ENCODE peak calls at places on chromosomes 16 and 17, in nine cellular contexts. One of them, this sample, is unnamed.

GRCh38 chr17:50477976-50478375 is 684 bp upstream of the RSAD1 start:
- DNase-seq in mucosa of descending colon: peak
- DNase-seq in dorsolateral prefrontal cortex: no peak
- DNase-seq in suprapubic skin: no peak
- DNase-seq in A549: no peak
- DNase-seq in cardiac fibroblast: no peak
- DNase-seq in heart left ventricle: no peak
- DNase-seq in left ventricle myocardium inferior: no peak
- DNase-seq in adrenal gland: no peak
- DNase-seq in this sample: no peak

GRCh38 chr17:45784583-45785372 is 658 bp downstream of the CRHR1 start:
- DNase-seq in heart left ventricle: no peak
- DNase-seq in suprapubic skin: no peak
- DNase-seq in cardiac fibroblast: no peak
- DNase-seq in dorsolateral prefrontal cortex: peak
- DNase-seq in adrenal gland: peak
- DNase-seq in mucosa of descending colon: no peak
- DNase-seq in A549: peak
- DNase-seq in left ventricle myocardium inferior: peak
- DNase-seq in this sample: peak

GRCh38 chr16:61146429-61146828 is 889.8 kb downstream of the CDH8 start:
- DNase-seq in adrenal gland: no peak
- DNase-seq in mucosa of descending colon: no peak
- DNase-seq in suprapubic skin: no peak
- DNase-seq in A549: no peak
- DNase-seq in dorsolateral prefrontal cortex: no peak
- DNase-seq in left ventricle myocardium inferior: no peak
- DNase-seq in cardiac fibroblast: no peak
- DNase-seq in heart left ventricle: no peak
- DNase-seq in this sample: no peak

GRCh38 chr17:75878174-75878998 is at the start of gene TRIM47:
- DNase-seq in suprapubic skin: peak
- DNase-seq in left ventricle myocardium inferior: peak
- DNase-seq in adrenal gland: peak
- DNase-seq in heart left ventricle: peak
- DNase-seq in A549: peak
- DNase-seq in cardiac fibroblast: peak
- DNase-seq in mucosa of descending colon: peak
- DNase-seq in dorsolateral prefrontal cortex: peak
- DNase-seq in this sample: peak

GRCh38 chr16:3304370-3304769 is 860 bp downstream of the TIGD7 start:
- DNase-seq in heart left ventricle: no peak
- DNase-seq in adrenal gland: no peak
- DNase-seq in dorsolateral prefrontal cortex: no peak
- DNase-seq in cardiac fibroblast: peak
- DNase-seq in left ventricle myocardium inferior: no peak
- DNase-seq in mucosa of descending colon: no peak
- DNase-seq in suprapubic skin: no peak
- DNase-seq in A549: no peak
- DNase-seq in this sample: no peak

GRCh38 chr16:82034981-82035612 is at the start of gene HSD17B2:
- DNase-seq in A549: peak
- DNase-seq in heart left ventricle: no peak
- DNase-seq in suprapubic skin: no peak
- DNase-seq in cardiac fibroblast: peak
- DNase-seq in mucosa of descending colon: peak
- DNase-seq in dorsolateral prefrontal cortex: no peak
- DNase-seq in adrenal gland: no peak
- DNase-seq in left ventricle myocardium inferior: no peak
- DNase-seq in this sample: no peak

GRCh38 chr16:20750558-20750957 is 8.9 kb upstream of the THUMPD1 start:
- DNase-seq in cardiac fibroblast: no peak
- DNase-seq in left ventricle myocardium inferior: no peak
- DNase-seq in suprapubic skin: no peak
- DNase-seq in dorsolateral prefrontal cortex: no peak
- DNase-seq in A549: no peak
- DNase-seq in heart left ventricle: no peak
- DNase-seq in mucosa of descending colon: no peak
- DNase-seq in adrenal gland: no peak
- DNase-seq in this sample: no peak

GRCh38 chr16:77434365-77435239 is at the start of gene ADAMTS18:
- DNase-seq in suprapubic skin: no peak
- DNase-seq in left ventricle myocardium inferior: no peak
- DNase-seq in mucosa of descending colon: no peak
- DNase-seq in A549: no peak
- DNase-seq in heart left ventricle: no peak
- DNase-seq in dorsolateral prefrontal cortex: no peak
- DNase-seq in adrenal gland: no peak
- DNase-seq in cardiac fibroblast: no peak
- DNase-seq in this sample: no peak

GRCh38 chr17:3951420-3951819 is 12.8 kb downstream of the ATP2A3 start:
- DNase-seq in adrenal gland: no peak
- DNase-seq in A549: no peak
- DNase-seq in dorsolateral prefrontal cortex: no peak
- DNase-seq in mucosa of descending colon: no peak
- DNase-seq in cardiac fibroblast: no peak
- DNase-seq in left ventricle myocardium inferior: no peak
- DNase-seq in heart left ventricle: no peak
- DNase-seq in suprapubic skin: no peak
- DNase-seq in this sample: no peak

GRCh38 chr16:84657229-84657837 is 9.0 kb downstream of the KLHL36 start:
- DNase-seq in A549: no peak
- DNase-seq in left ventricle myocardium inferior: no peak
- DNase-seq in dorsolateral prefrontal cortex: no peak
- DNase-seq in cardiac fibroblast: no peak
- DNase-seq in heart left ventricle: no peak
- DNase-seq in mucosa of descending colon: no peak
- DNase-seq in adrenal gland: no peak
- DNase-seq in suprapubic skin: no peak
- DNase-seq in this sample: no peak

GRCh38 chr17:54736573-54736972 is 164.1 kb upstream of the TOM1L1 start:
- DNase-seq in mucosa of descending colon: no peak
- DNase-seq in heart left ventricle: no peak
- DNase-seq in suprapubic skin: no peak
- DNase-seq in adrenal gland: no peak
- DNase-seq in dorsolateral prefrontal cortex: no peak
- DNase-seq in A549: no peak
- DNase-seq in left ventricle myocardium inferior: no peak
- DNase-seq in cardiac fibroblast: no peak
- DNase-seq in this sample: no peak

GRCh38 chr17:6153416-6153815 is 83.2 kb downstream of the WSCD1 start:
- DNase-seq in suprapubic skin: no peak
- DNase-seq in A549: no peak
- DNase-seq in left ventricle myocardium inferior: no peak
- DNase-seq in mucosa of descending colon: no peak
- DNase-seq in cardiac fibroblast: no peak
- DNase-seq in adrenal gland: no peak
- DNase-seq in dorsolateral prefrontal cortex: no peak
- DNase-seq in heart left ventricle: no peak
- DNase-seq in this sample: no peak

GRCh38 chr16:68081796-68082567 is 3.2 kb upstream of the NFATC3 start:
- DNase-seq in suprapubic skin: no peak
- DNase-seq in cardiac fibroblast: no peak
- DNase-seq in A549: no peak
- DNase-seq in mucosa of descending colon: no peak
- DNase-seq in dorsolateral prefrontal cortex: no peak
- DNase-seq in adrenal gland: no peak
- DNase-seq in heart left ventricle: no peak
- DNase-seq in left ventricle myocardium inferior: no peak
- DNase-seq in this sample: no peak

GRCh38 chr17:31680126-31680525 is 178.9 kb downstream of the COPRS start:
- DNase-seq in mucosa of descending colon: no peak
- DNase-seq in suprapubic skin: no peak
- DNase-seq in heart left ventricle: no peak
- DNase-seq in left ventricle myocardium inferior: no peak
- DNase-seq in A549: no peak
- DNase-seq in dorsolateral prefrontal cortex: no peak
- DNase-seq in adrenal gland: no peak
- DNase-seq in cardiac fibroblast: no peak
- DNase-seq in this sample: no peak

GRCh38 chr16:56634715-56635440 is 2.4 kb downstream of the MT1M start:
- DNase-seq in cardiac fibroblast: no peak
- DNase-seq in suprapubic skin: no peak
- DNase-seq in A549: no peak
- DNase-seq in adrenal gland: no peak
- DNase-seq in mucosa of descending colon: no peak
- DNase-seq in left ventricle myocardium inferior: no peak
- DNase-seq in heart left ventricle: no peak
- DNase-seq in dorsolateral prefrontal cortex: no peak
- DNase-seq in this sample: no peak

GRCh38 chr17:21124096-21124495 is 2.7 kb upstream of the DHRS7B start:
- DNase-seq in left ventricle myocardium inferior: no peak
- DNase-seq in adrenal gland: no peak
- DNase-seq in dorsolateral prefrontal cortex: no peak
- DNase-seq in mucosa of descending colon: no peak
- DNase-seq in cardiac fibroblast: peak
- DNase-seq in heart left ventricle: no peak
- DNase-seq in A549: no peak
- DNase-seq in suprapubic skin: no peak
- DNase-seq in this sample: no peak

GRCh38 chr16:51151435-51151950 is 423 bp upstream of the SALL1 start:
- DNase-seq in heart left ventricle: peak
- DNase-seq in mucosa of descending colon: no peak
- DNase-seq in A549: no peak
- DNase-seq in dorsolateral prefrontal cortex: peak
- DNase-seq in suprapubic skin: no peak
- DNase-seq in left ventricle myocardium inferior: no peak
- DNase-seq in adrenal gland: no peak
- DNase-seq in cardiac fibroblast: peak
- DNase-seq in this sample: no peak

GRCh38 chr16:21179126-21179982 is 20.9 kb downstream of the LDAF1 start:
- DNase-seq in suprapubic skin: no peak
- DNase-seq in mucosa of descending colon: no peak
- DNase-seq in heart left ventricle: no peak
- DNase-seq in A549: no peak
- DNase-seq in cardiac fibroblast: no peak
- DNase-seq in adrenal gland: no peak
- DNase-seq in dorsolateral prefrontal cortex: no peak
- DNase-seq in left ventricle myocardium inferior: no peak
- DNase-seq in this sample: no peak

GRCh38 chr17:74778960-74779359 is 2.8 kb upstream of the NAT9 start:
- DNase-seq in mucosa of descending colon: no peak
- DNase-seq in dorsolateral prefrontal cortex: no peak
- DNase-seq in suprapubic skin: no peak
- DNase-seq in cardiac fibroblast: peak
- DNase-seq in A549: no peak
- DNase-seq in left ventricle myocardium inferior: no peak
- DNase-seq in adrenal gland: no peak
- DNase-seq in heart left ventricle: no peak
- DNase-seq in this sample: no peak

DNA sequence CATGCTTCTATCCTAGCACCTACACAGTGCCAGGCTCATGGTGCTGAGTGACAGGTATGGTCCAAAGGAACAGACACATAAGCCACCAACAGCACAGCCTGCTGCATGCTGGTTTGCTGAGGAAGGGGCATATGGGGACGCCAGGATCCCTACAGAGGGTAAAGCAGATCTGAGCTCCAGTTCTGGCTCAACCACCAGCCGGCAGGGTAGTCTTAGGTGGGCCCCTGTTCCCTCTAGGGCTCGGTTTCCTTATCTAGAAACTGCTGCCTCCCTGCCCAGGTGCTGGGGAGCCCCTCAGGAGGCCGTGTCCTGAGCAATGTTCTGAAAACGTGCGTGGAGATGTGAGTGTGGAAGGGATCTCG is 24.2 kb upstream of the MRPS23 start:
- DNase-seq in suprapubic skin: no peak
- DNase-seq in dorsolateral prefrontal cortex: no peak
- DNase-seq in cardiac fibroblast: no peak
- DNase-seq in adrenal gland: no peak
- DNase-seq in left ventricle myocardium inferior: no peak
- DNase-seq in heart left ventricle: no peak
- DNase-seq in A549: no peak
- DNase-seq in mucosa of descending colon: no peak
- DNase-seq in this sample: no peak
- H3K4me3 ChIP-seq in suprapubic skin: peak
- H3K4me3 ChIP-seq in dorsolateral prefrontal cortex: no peak
- H3K4me3 ChIP-seq in cardiac fibroblast: no peak
- H3K4me3 ChIP-seq in adrenal gland: no peak
- H3K4me3 ChIP-seq in left ventricle myocardium inferior: peak
- H3K4me3 ChIP-seq in heart left ventricle: peak
- H3K4me3 ChIP-seq in A549: no peak
- H3K4me3 ChIP-seq in mucosa of descending colon: no peak
- H3K4me3 ChIP-seq in this sample: peak

GRCh38 chr16:57938936-57939871 is 31.7 kb downstream of the CNGB1 start:
- DNase-seq in mucosa of descending colon: peak
- DNase-seq in adrenal gland: peak
- DNase-seq in heart left ventricle: peak
- DNase-seq in A549: peak
- DNase-seq in suprapubic skin: peak
- DNase-seq in cardiac fibroblast: peak
- DNase-seq in left ventricle myocardium inferior: peak
- DNase-seq in dorsolateral prefrontal cortex: peak
- DNase-seq in this sample: peak
- TF ChIP-seq CTCF in mucosa of descending colon: no peak
- TF ChIP-seq CTCF in adrenal gland: no peak
- TF ChIP-seq CTCF in heart left ventricle: peak
- TF ChIP-seq CTCF in A549: peak
- TF ChIP-seq CTCF in suprapubic skin: no peak
- TF ChIP-seq CTCF in cardiac fibroblast: peak
- TF ChIP-seq CTCF in left ventricle myocardium inferior: no peak
- TF ChIP-seq CTCF in dorsolateral prefrontal cortex: no peak
- TF ChIP-seq CTCF in this sample: peak

GRCh38 chr17:43905985-43906852 is 1.1 kb downstream of the MPP2 start:
- DNase-seq in left ventricle myocardium inferior: peak
- DNase-seq in A549: peak
- DNase-seq in dorsolateral prefrontal cortex: peak
- DNase-seq in suprapubic skin: peak
- DNase-seq in adrenal gland: peak
- DNase-seq in mucosa of descending colon: peak
- DNase-seq in cardiac fibroblast: peak
- DNase-seq in heart left ventricle: peak
- DNase-seq in this sample: peak
- H3K4me3 ChIP-seq in left ventricle myocardium inferior: peak
- H3K4me3 ChIP-seq in A549: peak
- H3K4me3 ChIP-seq in dorsolateral prefrontal cortex: peak
- H3K4me3 ChIP-seq in suprapubic skin: peak
- H3K4me3 ChIP-seq in adrenal gland: no peak
- H3K4me3 ChIP-seq in mucosa of descending colon: no peak
- H3K4me3 ChIP-seq in cardiac fibroblast: peak
- H3K4me3 ChIP-seq in heart left ventricle: peak
- H3K4me3 ChIP-seq in this sample: peak

DNA sequence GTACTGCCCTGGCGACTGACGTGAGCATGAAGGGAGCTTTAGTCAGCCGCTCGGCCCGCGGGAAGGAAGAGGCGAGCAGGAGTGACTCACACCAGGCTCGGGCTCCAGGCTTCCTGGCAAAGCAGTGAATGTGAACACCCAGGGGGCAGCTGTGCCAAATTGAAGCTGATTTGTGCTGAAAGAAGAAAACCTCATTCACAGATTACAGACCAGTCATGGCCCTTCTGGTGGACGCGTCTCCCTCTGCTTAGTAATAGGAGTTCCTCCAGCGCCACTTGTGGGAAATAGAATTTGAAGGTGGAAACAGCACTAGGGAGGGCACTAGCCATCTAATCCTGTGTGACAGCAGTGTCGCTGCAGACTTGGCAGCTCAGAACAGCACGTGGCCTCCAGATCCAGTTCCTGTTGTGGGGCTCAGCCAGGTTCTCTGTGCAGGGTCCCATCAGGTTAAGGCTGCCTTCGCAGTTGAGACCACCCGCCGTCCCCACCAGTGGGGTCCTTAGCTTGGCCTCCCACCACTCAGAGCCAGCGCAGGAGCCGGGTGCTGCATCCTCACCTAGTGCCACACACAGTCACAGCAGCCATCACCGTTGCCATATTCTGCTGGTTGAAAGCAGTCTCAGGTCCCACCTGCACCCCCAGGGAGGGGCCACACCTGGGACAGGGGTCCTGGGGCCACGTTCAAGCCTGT is 164.5 kb upstream of the CHMP6 start:
- DNase-seq in mucosa of descending colon: no peak
- DNase-seq in adrenal gland: peak
- DNase-seq in A549: peak
- DNase-seq in cardiac fibroblast: peak
- DNase-seq in dorsolateral prefrontal cortex: peak
- DNase-seq in heart left ventricle: peak
- DNase-seq in left ventricle myocardium inferior: no peak
- DNase-seq in suprapubic skin: peak
- DNase-seq in this sample: peak
- TF ChIP-seq CTCF in mucosa of descending colon: no peak
- TF ChIP-seq CTCF in adrenal gland: no peak
- TF ChIP-seq CTCF in A549: no peak
- TF ChIP-seq CTCF in cardiac fibroblast: no peak
- TF ChIP-seq CTCF in dorsolateral prefrontal cortex: no peak
- TF ChIP-seq CTCF in heart left ventricle: no peak
- TF ChIP-seq CTCF in left ventricle myocardium inferior: no peak
- TF ChIP-seq CTCF in suprapubic skin: no peak
- TF ChIP-seq CTCF in this sample: no peak